ENCODE peak calls at places on chromosome 2, in four cellular contexts. U is breast epithelium, V is HL-60, F is prostate gland. R is an unnamed sample.

GRCh38 chr2:223230352-223230751 is 178.4 kb downstream of the KCNE4 start:
- DNase-seq in U (peak), V (no peak), F (peak), R (no peak)

GRCh38 chr2:8578335-8579244 is 103.3 kb upstream of the ID2 start:
- DNase-seq in U (no peak), V (no peak), F (no peak), R (no peak)

GRCh38 chr2:26989156-26989555 is 18.7 kb downstream of the MAPRE3 start:
- DNase-seq in U (no peak), V (no peak), F (no peak), R (no peak)

GRCh38 chr2:3168230-3168891 is 209.3 kb downstream of the EIPR1 start:
- DNase-seq in U (no peak), V (no peak), F (no peak), R (no peak)

GRCh38 chr2:3421053-3421452 is 41.6 kb downstream of the TRAPPC12 start:
- DNase-seq in U (no peak), V (no peak), F (no peak), R (no peak)

GRCh38 chr2:38260469-38260868 is 116.6 kb downstream of the ATL2 start:
- DNase-seq in U (no peak), V (no peak), F (no peak), R (no peak)

GRCh38 chr2:10414000-10414451 is 34.1 kb downstream of the ODC1 start:
- DNase-seq in U (peak), V (no peak), F (no peak), R (no peak)

GRCh38 chr2:164847966-164848365 is 6.3 kb upstream of the COBLL1 start:
- DNase-seq in U (peak), V (no peak), F (peak), R (no peak)

GRCh38 chr2:182863642-182864041 is 2.8 kb downstream of the FRZB start:
- DNase-seq in U (no peak), V (no peak), F (no peak), R (no peak)

GRCh38 chr2:69104281-69104680 is 91.3 kb downstream of the ANTXR1 start:
- DNase-seq in U (no peak), V (no peak), F (no peak), R (no peak)

GRCh38 chr2:63992061-63992685 is 27.1 kb downstream of the VPS54 start:
- DNase-seq in U (no peak), V (no peak), F (no peak), R (no peak)

GRCh38 chr2:109031481-109032228 is 42.6 kb upstream of the EDAR start:
- DNase-seq in U (peak), V (peak), F (peak), R (peak)

GRCh38 chr2:11128258-11128951 is 26.9 kb upstream of the SLC66A3 start:
- DNase-seq in U (no peak), V (no peak), F (no peak), R (no peak)

GRCh38 chr2:231222318-231223000 is 24.0 kb downstream of the ARMC9 start:
- DNase-seq in U (no peak), V (no peak), F (no peak), R (no peak)

GRCh38 chr2:218001629-218002028 is 1.2 kb downstream of the TNS1 start:
- DNase-seq in U (no peak), V (no peak), F (no peak), R (no peak)

GRCh38 chr2:154692927-154693326 is 5.6 kb upstream of the KCNJ3 start:
- DNase-seq in U (no peak), V (no peak), F (no peak), R (no peak)

GRCh38 chr2:180747728-180748127 is 232.7 kb upstream of the UBE2E3 start:
- DNase-seq in U (no peak), V (no peak), F (no peak), R (no peak)

GRCh38 chr2:40746150-40746549 is 294.3 kb upstream of the SLC8A1 start:
- DNase-seq in U (no peak), V (no peak), F (no peak), R (no peak)

GRCh38 chr2:108589786-108590185 is 55.5 kb downstream of the LIMS1 start:
- DNase-seq in U (no peak), V (no peak), F (no peak), R (no peak)

GRCh38 chr2:3612639-3613523 is 18.0 kb downstream of the COLEC11 start:
- DNase-seq in U (no peak), V (no peak), F (no peak), R (no peak)

GRCh38 chr2:218082586-218083351 is 13.7 kb downstream of the RUFY4 start:
- DNase-seq in U (no peak), V (no peak), F (no peak), R (no peak)

GRCh38 chr2:211014376-211014775 is 458.0 kb downstream of the CPS1 start:
- DNase-seq in U (no peak), V (no peak), F (no peak), R (no peak)

GRCh38 chr2:222483513-222484039 is 59.2 kb downstream of the SGPP2 start:
- DNase-seq in U (no peak), V (no peak), F (no peak), R (no peak)

GRCh38 chr2:86029873-86030272 is 75.8 kb downstream of the POLR1A start:
- DNase-seq in U (no peak), V (no peak), F (no peak), R (no peak)

GRCh38 chr2:71478806-71479205 is 25.4 kb downstream of the DYSF start:
- DNase-seq in U (no peak), V (no peak), F (no peak), R (no peak)

GRCh38 chr2:201759567-201759966 is 21.2 kb downstream of the ALS2 start:
- DNase-seq in U (no peak), V (no peak), F (no peak), R (no peak)

GRCh38 chr2:136029149-136029548 is 43.7 kb upstream of the DARS1 start:
- DNase-seq in U (no peak), V (no peak), F (no peak), R (no peak)

GRCh38 chr2:33158482-33159003 is 211.8 kb downstream of the LTBP1 start:
- DNase-seq in U (no peak), V (no peak), F (no peak), R (no peak)

GRCh38 chr2:188966079-188966571 is 8.0 kb upstream of the COL3A1 start:
- DNase-seq in U (no peak), V (no peak), F (no peak), R (no peak)

GRCh38 chr2:20241973-20242726 is 17.2 kb upstream of the SDC1 start:
- DNase-seq in U (no peak), V (no peak), F (no peak), R (no peak)

GRCh38 chr2:241070811-241071676 is 31.0 kb downstream of the MTERF4 start:
- DNase-seq in U (no peak), V (no peak), F (no peak), R (no peak)

GRCh38 chr2:9745153-9745899 is 97.9 kb upstream of the TAF1B start:
- DNase-seq in U (no peak), V (no peak), F (no peak), R (no peak)

GRCh38 chr2:190744041-190744440 is 95.2 kb downstream of the NAB1 start:
- DNase-seq in U (no peak), V (no peak), F (no peak), R (no peak)

GRCh38 chr2:12731701-12732280 is 15.1 kb downstream of the TRIB2 start:
- DNase-seq in U (no peak), V (no peak), F (no peak), R (no peak)
- TF ChIP-seq POLR2AphosphoS5 in U (no peak), V (no peak), F (no peak), R (no peak)

DNA sequence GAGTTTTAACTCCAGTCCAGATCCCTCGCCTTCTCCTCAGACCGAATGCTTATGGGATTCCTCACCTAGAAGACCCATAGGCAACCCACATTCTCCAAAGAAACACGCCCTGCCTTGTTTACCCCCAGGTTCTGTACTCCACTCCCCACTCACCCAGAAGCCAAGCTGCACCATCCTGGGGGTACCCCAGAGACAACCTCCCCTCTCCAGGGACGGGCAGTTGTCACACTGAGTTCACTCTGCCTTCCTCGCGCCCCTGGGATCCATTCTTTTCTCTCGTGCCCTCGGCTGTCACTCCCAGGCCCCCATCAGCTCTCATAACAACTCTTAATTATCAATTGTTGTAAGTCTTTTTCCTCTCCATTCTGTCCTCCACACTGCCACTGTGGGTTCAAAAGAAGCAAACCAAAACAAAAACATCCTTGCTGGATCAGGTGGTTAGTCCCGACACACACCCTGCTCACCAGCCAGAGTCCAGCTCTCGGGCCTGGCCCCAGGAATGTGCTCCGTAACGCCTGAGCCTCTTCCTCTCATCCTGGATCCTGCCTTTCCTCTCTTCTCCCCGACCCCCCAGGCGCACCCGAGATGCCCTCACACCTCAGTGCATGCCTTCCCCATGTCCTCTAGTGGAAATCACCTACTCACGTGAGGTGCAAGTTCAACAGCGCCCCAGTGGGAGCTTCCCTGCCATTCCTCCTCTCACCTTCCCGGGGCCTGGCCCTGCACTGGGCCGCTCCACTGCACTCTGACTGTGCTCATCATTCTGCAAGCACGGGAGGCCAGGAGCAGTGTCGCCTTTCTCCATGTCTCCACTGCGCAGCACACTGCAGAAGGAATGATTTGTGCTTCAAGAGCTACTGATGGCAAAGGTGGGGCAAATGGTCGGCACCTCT is 20.7 kb downstream of the COX7A2L start:
- DNase-seq in U (no peak), V (no peak), F (no peak), R (no peak)
- TF ChIP-seq POLR2AphosphoS5 in U (no peak), V (no peak), F (no peak), R (no peak)

GRCh38 chr2:104849618-104850097 is 4.3 kb upstream of the POU3F3 start:
- DNase-seq in U (no peak), V (peak), F (peak), R (no peak)

GRCh38 chr2:104847821-104848160 is 6.1 kb upstream of the POU3F3 start:
- DNase-seq in U (no peak), V (no peak), F (no peak), R (no peak)

GRCh38 chr2:104848526-104848925 is 5.4 kb upstream of the POU3F3 start:
- DNase-seq in U (no peak), V (no peak), F (no peak), R (no peak)

GRCh38 chr2:104850322-104851184 is 3.4 kb upstream of the POU3F3 start:
- DNase-seq in U (no peak), V (no peak), F (no peak), R (no peak)

DNA sequence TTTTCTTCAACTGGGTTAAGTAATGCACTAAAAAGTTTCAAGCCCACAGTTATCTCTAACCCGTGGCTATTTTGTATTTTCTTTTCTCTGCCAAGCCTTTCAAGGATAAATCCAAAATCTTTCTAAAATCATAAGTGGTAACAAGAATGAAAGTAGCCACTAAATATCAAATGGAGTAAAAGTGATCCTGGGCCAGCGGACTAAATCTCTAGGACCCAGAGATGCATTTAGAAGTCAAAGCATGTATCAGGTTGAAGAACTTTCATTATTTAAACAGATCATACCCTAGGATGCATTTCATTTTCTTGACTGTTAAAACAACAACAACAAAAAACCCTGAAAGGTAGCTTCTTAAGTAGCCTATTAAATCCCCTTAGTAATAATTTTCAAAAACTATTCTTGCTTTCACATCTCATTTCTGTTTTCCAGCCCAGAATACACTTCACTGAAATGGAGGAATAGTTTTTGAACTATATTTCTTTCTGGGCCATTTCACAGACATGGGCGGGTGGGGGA is 4.8 kb upstream of the POU3F3 start:
- DNase-seq in U (no peak), V (no peak), F (no peak), R (no peak)
- TF ChIP-seq POLR2AphosphoS5 in U (no peak), V (no peak), F (no peak), R (no peak)

GRCh38 chr2:47339745-47340541 is 63.0 kb upstream of the MSH2 start:
- DNase-seq in U (peak), V (no peak), F (peak), R (no peak)
- TF ChIP-seq POLR2AphosphoS5 in U (no peak), V (no peak), F (peak), R (no peak)

R was measured in GM12892.